ENCODE peak calls at places on chromosomes 5 and 9, in five cellular contexts. C is cardiac fibroblast; S is activated CD4-positive, alpha-beta T cell treated with anti-CD3 and anti-CD28 coated beads for 24 hours; J is ovary; Q is CD8-positive, alpha-beta memory T cell. O is an unnamed sample.

GRCh38 chr9:105449081-105449480 is 1.2 kb downstream of the FSD1L start:
- DNase-seq in C (peak), S (no peak), J (no peak), Q (no peak), O (no peak)

GRCh38 chr9:96136992-96137665 is 164.8 kb downstream of the HSD17B3 start:
- DNase-seq in C (peak), S (no peak), J (peak), Q (no peak), O (no peak)

GRCh38 chr5:157286761-157287211 is 20.9 kb downstream of the CYFIP2 start:
- DNase-seq in C (no peak), S (no peak), J (no peak), Q (no peak), O (no peak)

GRCh38 chr5:57650360-57651069 is 167.9 kb upstream of the ACTBL2 start:
- DNase-seq in C (peak), S (no peak), J (no peak), Q (no peak), O (peak)

GRCh38 chr9:95131023-95131943 is 186.2 kb downstream of the FANCC start:
- DNase-seq in C (peak), S (peak), J (peak), Q (peak), O (peak)

GRCh38 chr5:124402144-124402581 is 344.3 kb downstream of the ZNF608 start:
- DNase-seq in C (peak), S (no peak), J (no peak), Q (no peak), O (no peak)

GRCh38 chr9:99427252-99427651 is 205.2 kb downstream of the SEC61B start:
- DNase-seq in C (no peak), S (no peak), J (no peak), Q (no peak), O (no peak)

GRCh38 chr5:74471875-74472274 is 168.7 kb downstream of the ENC1 start:
- DNase-seq in C (peak), S (no peak), J (no peak), Q (no peak), O (no peak)

GRCh38 chr5:12777342-12777741 is 873.1 kb upstream of the CTNND2 start:
- DNase-seq in C (no peak), S (no peak), J (no peak), Q (no peak), O (no peak)

GRCh38 chr5:33343661-33344327 is 97.0 kb upstream of the TARS1 start:
- DNase-seq in C (peak), S (no peak), J (no peak), Q (no peak), O (no peak)

GRCh38 chr9:89765211-89765610 is 160.4 kb downstream of the GADD45G start:
- DNase-seq in C (no peak), S (no peak), J (no peak), Q (no peak), O (no peak)

GRCh38 chr5:160369990-160370712 is at the start of gene C1QTNF2:
- DNase-seq in C (peak), S (no peak), J (peak), Q (no peak), O (no peak)

GRCh38 chr9:108620767-108621166 is 235.0 kb downstream of the ACTL7B start:
- DNase-seq in C (peak), S (no peak), J (no peak), Q (no peak), O (no peak)

GRCh38 chr5:178113141-178113787 is at the start of gene N4BP3:
- DNase-seq in C (peak), S (peak), J (peak), Q (peak), O (peak)

GRCh38 chr9:8401961-8402701 is 602.6 kb upstream of the DMAC1 start:
- DNase-seq in C (no peak), S (no peak), J (no peak), Q (no peak), O (no peak)

GRCh38 chr9:35114921-35115341 is 731 bp downstream of the ATOSB start:
- DNase-seq in C (peak), S (no peak), J (peak), Q (peak), O (no peak)

GRCh38 chr9:2824564-2824963 is 19.3 kb downstream of the PUM3 start:
- DNase-seq in C (no peak), S (no peak), J (no peak), Q (no peak), O (no peak)

GRCh38 chr5:95194856-95195255 is 90.0 kb downstream of the MCTP1 start:
- DNase-seq in C (no peak), S (no peak), J (no peak), Q (no peak), O (no peak)

GRCh38 chr5:78838753-78839152 is 146.4 kb downstream of the ARSB start:
- DNase-seq in C (no peak), S (no peak), J (no peak), Q (no peak), O (no peak)

GRCh38 chr5:111158105-111158744 is 66.0 kb upstream of the CAMK4 start:
- DNase-seq in C (peak), S (peak), J (no peak), Q (peak), O (peak)

GRCh38 chr5:115098041-115098702 is 71.5 kb downstream of the TRIM36 start:
- DNase-seq in C (peak), S (no peak), J (no peak), Q (peak), O (no peak)

GRCh38 chr5:35430381-35431162 is 187.1 kb upstream of the SPEF2 start:
- DNase-seq in C (no peak), S (no peak), J (no peak), Q (no peak), O (no peak)

GRCh38 chr9:34662544-34663295 is at the start of gene CCL27:
- DNase-seq in C (no peak), S (no peak), J (no peak), Q (no peak), O (no peak)

GRCh38 chr5:123093279-123094226 is 4.5 kb downstream of the PRDM6 start:
- DNase-seq in C (no peak), S (no peak), J (no peak), Q (no peak), O (no peak)

GRCh38 chr9:133632806-133633680 is 3.1 kb upstream of the DBH start:
- DNase-seq in C (no peak), S (no peak), J (no peak), Q (no peak), O (no peak)

GRCh38 chr9:78865757-78866156 is 568.8 kb downstream of the PSAT1 start:
- DNase-seq in C (no peak), S (no peak), J (no peak), Q (no peak), O (no peak)

GRCh38 chr5:44046581-44047327 is 342.5 kb downstream of the FGF10 start:
- DNase-seq in C (no peak), S (no peak), J (no peak), Q (no peak), O (no peak)

GRCh38 chr9:125529589-125530515 is 177.2 kb downstream of the MAPKAP1 start:
- DNase-seq in C (no peak), S (no peak), J (no peak), Q (no peak), O (no peak)

GRCh38 chr5:179553875-179554274 is 3.5 kb downstream of the RUFY1 start:
- DNase-seq in C (peak), S (no peak), J (no peak), Q (no peak), O (no peak)

O was measured in H1.